ENCODE peak calls at places on chromosomes 4 and X, in nine cellular contexts. N is pancreas, R is myocyte, L is IMR-90, J is DMS153, U is DMS53, G is mammary epithelial cell, K is spleen, Q is lower leg skin. H is an unnamed sample.

GRCh38 chrX:28581522-28581921 is 5.7 kb upstream of the IL1RAPL1 start:
- DNase-seq in N (no peak), R (no peak), L (no peak), J (no peak), U (peak; percentile 21), G (no peak), K (no peak), Q (no peak), H (no peak)

GRCh38 chr4:138741366-138741765 is 274.2 kb upstream of the NOCT start:
- DNase-seq in N (no peak), R (no peak), L (no peak), J (no peak), U (peak; percentile 29), G (no peak), K (no peak), Q (no peak), H (no peak)

GRCh38 chrX:103918050-103918449 is 44.4 kb upstream of the TMSB15B start:
- DNase-seq in N (peak; percentile 52), R (peak; percentile 64), L (peak; percentile 68), J (peak; percentile 5), U (peak; percentile 77), G (peak; percentile 65), K (no peak), Q (no peak), H (peak; percentile 17)

GRCh38 chr4:70754990-70755688 is 33.4 kb downstream of the RUFY3 start:
- DNase-seq in N (no peak), R (no peak), L (no peak), J (no peak), U (no peak), G (no peak), K (no peak), Q (no peak), H (no peak)

GRCh38 chr4:73573794-73574528 is 46.3 kb downstream of the RASSF6 start:
- DNase-seq in N (peak; percentile 57), R (peak; percentile 86), L (peak; percentile 82), J (peak; percentile 55), U (peak; percentile 93), G (peak; percentile 52), K (no peak), Q (peak; percentile 86), H (no peak)

GRCh38 chr4:95980877-95981360 is 141.0 kb downstream of the PDHA2 start:
- DNase-seq in N (no peak), R (no peak), L (no peak), J (no peak), U (peak; percentile 6), G (no peak), K (no peak), Q (no peak), H (no peak)

GRCh38 chrX:9293051-9293496 is 171.8 kb upstream of the TBL1X start:
- DNase-seq in N (no peak), R (no peak), L (no peak), J (no peak), U (no peak), G (no peak), K (no peak), Q (no peak), H (no peak)

GRCh38 chr4:3407171-3407771 is 34.5 kb upstream of the HGFAC start:
- DNase-seq in N (no peak), R (no peak), L (no peak), J (no peak), U (no peak), G (no peak), K (peak; percentile 62), Q (peak; percentile 73), H (no peak)

GRCh38 chr4:16757080-16757521 is 141.3 kb downstream of the LDB2 start:
- DNase-seq in N (no peak), R (no peak), L (peak; percentile 55), J (no peak), U (peak; percentile 12), G (no peak), K (no peak), Q (no peak), H (no peak)

GRCh38 chr4:98827661-98828060 is 101.3 kb downstream of the EIF4E start:
- DNase-seq in N (no peak), R (no peak), L (no peak), J (no peak), U (no peak), G (no peak), K (no peak), Q (no peak), H (no peak)

GRCh38 chrX:40167240-40168182 is 69.8 kb upstream of the BCOR start:
- DNase-seq in N (no peak), R (no peak), L (no peak), J (peak; percentile 50), U (peak; percentile 90), G (no peak), K (peak; percentile 80), Q (no peak), H (no peak)

GRCh38 chr4:8114456-8115202 is 44.0 kb downstream of the ABLIM2 start:
- DNase-seq in N (peak; percentile 60), R (no peak), L (no peak), J (no peak), U (peak; percentile 49), G (no peak), K (peak; percentile 80), Q (no peak), H (no peak)

GRCh38 chr4:84691170-84691691 is 108.3 kb downstream of the CDS1 start:
- DNase-seq in N (no peak), R (peak; percentile 87), L (peak; percentile 94), J (no peak), U (no peak), G (peak; percentile 92), K (no peak), Q (no peak), H (no peak)

GRCh38 chr4:158164849-158165248 is 8.0 kb downstream of the GASK1B start:
- DNase-seq in N (no peak), R (no peak), L (no peak), J (no peak), U (no peak), G (no peak), K (no peak), Q (no peak), H (no peak)

GRCh38 chr4:7121174-7121573 is 53.3 kb upstream of the GRPEL1 start:
- DNase-seq in N (no peak), R (no peak), L (no peak), J (no peak), U (no peak), G (no peak), K (no peak), Q (no peak), H (no peak)

GRCh38 chr4:186832906-186833305 is 109.2 kb upstream of the FAT1 start:
- DNase-seq in N (no peak), R (no peak), L (no peak), J (no peak), U (no peak), G (peak; percentile 79), K (no peak), Q (no peak), H (no peak)

GRCh38 chr4:10421344-10422055 is 35.7 kb downstream of the ZNF518B start:
- DNase-seq in N (no peak), R (no peak), L (no peak), J (peak; percentile 5), U (no peak), G (peak; percentile 25), K (no peak), Q (no peak), H (no peak)

GRCh38 chr4:189981970-189982369 is 41.3 kb downstream of the FRG1 start:
- DNase-seq in N (no peak), R (no peak), L (no peak), J (no peak), U (no peak), G (no peak), K (no peak), Q (no peak), H (no peak)

GRCh38 chr4:147901388-147901787 is 169.5 kb downstream of the ARHGAP10 start:
- DNase-seq in N (no peak), R (no peak), L (peak; percentile 38), J (no peak), U (no peak), G (no peak), K (no peak), Q (no peak), H (no peak)

GRCh38 chr4:43394976-43395375 is 502.5 kb downstream of the GRXCR1 start:
- DNase-seq in N (no peak), R (peak; percentile 26), L (peak; percentile 57), J (no peak), U (no peak), G (peak; percentile 9), K (no peak), Q (no peak), H (no peak)

GRCh38 chr4:186192068-186192751 is 843 bp downstream of the CYP4V2 start:
- DNase-seq in N (no peak), R (peak; percentile 53), L (peak; percentile 48), J (peak; percentile 2), U (peak; percentile 62), G (peak; percentile 50), K (no peak), Q (peak; percentile 89), H (no peak)

GRCh38 chr4:168540865-168541607 is 44.2 kb downstream of the PALLD start:
- DNase-seq in N (no peak), R (no peak), L (no peak), J (no peak), U (no peak), G (no peak), K (no peak), Q (no peak), H (no peak)